ENCODE peak calls at places on chromosome 1, in five cellular contexts. Q is A549; I is uterus; L is CD4-positive, alpha-beta T cell; E is mesothelial cell of epicardium. W is an unnamed sample.

GRCh38 chr1:37513795-37514349 is 694 bp downstream of the MEAF6 start:
- DNase-seq in Q (no peak), I (peak; percentile 22), L (no peak), E (peak; percentile 43), W (peak; percentile 44)

GRCh38 chr1:37255111-37255795 is 219.1 kb upstream of the ZC3H12A start:
- DNase-seq in Q (peak; percentile 21), I (no peak), L (no peak), E (peak; percentile 74), W (peak; percentile 79)

GRCh38 chr1:224730540-224730939 is 114.4 kb downstream of the CNIH3 start:
- DNase-seq in Q (no peak), I (no peak), L (no peak), E (no peak), W (no peak)

GRCh38 chr1:221768444-221769066 is 26.7 kb upstream of the DUSP10 start:
- DNase-seq in Q (no peak), I (no peak), L (no peak), E (no peak), W (no peak)

GRCh38 chr1:22805672-22806038 is 95.0 kb downstream of the EPHB2 start:
- DNase-seq in Q (no peak), I (no peak), L (no peak), E (no peak), W (no peak)

GRCh38 chr1:45974541-45975269 is 157.7 kb downstream of the PIK3R3 start:
- DNase-seq in Q (peak; percentile 2), I (no peak), L (no peak), E (no peak), W (no peak)

GRCh38 chr1:19824541-19824940 is 9.5 kb upstream of the RNF186 start:
- DNase-seq in Q (no peak), I (no peak), L (no peak), E (no peak), W (no peak)

GRCh38 chr1:61337471-61337870 is 255.1 kb downstream of the NFIA start:
- DNase-seq in Q (peak; percentile 2), I (no peak), L (no peak), E (no peak), W (no peak)

GRCh38 chr1:156781585-156782186 is 14.4 kb downstream of the PRCC start:
- DNase-seq in Q (no peak), I (no peak), L (no peak), E (no peak), W (no peak)

GRCh38 chr1:25675729-25676476 is 59.3 kb downstream of the MAN1C1 start:
- DNase-seq in Q (no peak), I (no peak), L (peak; percentile 49), E (no peak), W (no peak)

GRCh38 chr1:6519491-6519934 is 28.0 kb upstream of the PLEKHG5 start:
- DNase-seq in Q (no peak), I (peak; percentile 57), L (no peak), E (no peak), W (no peak)
- TF ChIP-seq CTCF in Q (no peak), I (no peak), L (no peak), E (no peak), W (no peak)

GRCh38 chr1:212814548-212814947 is 22.9 kb downstream of the TATDN3 start:
- DNase-seq in Q (no peak), I (no peak), L (no peak), E (no peak), W (peak; percentile 9)

GRCh38 chr1:212820969-212821368 is 26.5 kb downstream of the SPATA45 start:
- DNase-seq in Q (no peak), I (no peak), L (no peak), E (no peak), W (no peak)

GRCh38 chr1:212816567-212817278 is 25.0 kb downstream of the TATDN3 start:
- DNase-seq in Q (no peak), I (no peak), L (no peak), E (no peak), W (no peak)

GRCh38 chr1:212819704-212820103 is 27.7 kb downstream of the SPATA45 start:
- DNase-seq in Q (no peak), I (no peak), L (no peak), E (no peak), W (no peak)

GRCh38 chr1:212814989-212815388 is 23.3 kb downstream of the TATDN3 start:
- DNase-seq in Q (no peak), I (no peak), L (no peak), E (no peak), W (no peak)
- TF ChIP-seq CTCF in Q (peak; percentile 57), I (peak; percentile 25), L (peak; percentile 25), E (peak; percentile 47), W (peak; percentile 49)

GRCh38 chr1:186682721-186683120 is 2.5 kb upstream of the PTGS2 start:
- DNase-seq in Q (no peak), I (no peak), L (no peak), E (no peak), W (no peak)
- TF ChIP-seq CTCF in Q (peak; percentile 75), I (no peak), L (no peak), E (no peak), W (no peak)

DNA sequence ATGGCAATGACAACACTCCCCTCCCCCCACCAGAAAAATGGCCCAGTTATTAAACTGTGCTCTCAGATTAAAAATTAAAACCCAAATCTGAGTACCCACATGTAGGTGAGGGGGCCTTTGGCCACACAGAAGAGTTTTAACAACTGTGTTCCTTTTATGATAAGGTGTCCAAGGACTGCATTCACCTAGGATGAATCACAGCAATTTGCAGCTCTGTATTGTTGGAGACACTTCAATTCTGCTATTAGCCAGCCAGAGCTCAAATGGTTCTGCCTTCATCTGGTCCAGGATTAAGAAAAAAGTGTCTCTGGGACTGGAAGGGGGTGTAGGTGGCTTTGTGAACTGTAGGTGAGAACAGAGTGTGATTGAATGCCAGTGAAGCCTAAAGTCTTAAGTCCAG is 43.3 kb upstream of the DIRAS3 start:
- DNase-seq in Q (no peak), I (no peak), L (no peak), E (no peak), W (no peak)
- TF ChIP-seq CTCF in Q (no peak), I (no peak), L (no peak), E (no peak), W (no peak)

DNA sequence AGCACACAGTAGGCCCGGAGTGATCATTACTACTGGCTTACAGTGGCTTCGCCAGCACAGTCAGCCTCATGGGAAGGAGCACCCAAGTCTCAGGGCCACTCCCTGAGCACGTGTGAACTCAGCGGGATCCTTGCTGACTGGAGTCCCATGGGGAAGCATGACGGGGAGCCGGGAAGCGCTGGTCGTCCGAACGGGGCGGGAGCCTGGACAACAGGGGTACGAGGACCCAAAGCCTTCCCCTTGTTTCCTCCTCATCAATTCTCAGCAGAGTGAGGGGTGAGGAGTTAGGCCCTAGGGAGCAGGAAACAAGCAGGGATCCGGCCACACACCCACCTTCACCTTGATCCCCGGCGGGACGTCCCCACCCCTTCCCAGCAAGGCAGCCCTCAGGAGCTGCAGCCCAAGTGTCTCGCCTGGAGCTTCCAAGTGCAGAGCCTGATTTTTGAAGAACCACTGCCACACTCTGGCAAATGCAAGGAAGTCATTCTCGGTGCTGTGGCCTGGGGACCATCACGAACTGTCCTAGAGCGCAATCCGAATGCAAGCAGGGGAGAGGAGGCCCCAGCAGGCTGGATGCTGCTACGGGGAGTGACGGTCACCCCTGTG is 35.5 kb downstream of the TOMM20 start:
- DNase-seq in Q (peak; percentile 36), I (peak; percentile 45), L (no peak), E (peak; percentile 49), W (peak; percentile 40)
- TF ChIP-seq CTCF in Q (no peak), I (peak; percentile 17), L (no peak), E (no peak), W (no peak)

DNA sequence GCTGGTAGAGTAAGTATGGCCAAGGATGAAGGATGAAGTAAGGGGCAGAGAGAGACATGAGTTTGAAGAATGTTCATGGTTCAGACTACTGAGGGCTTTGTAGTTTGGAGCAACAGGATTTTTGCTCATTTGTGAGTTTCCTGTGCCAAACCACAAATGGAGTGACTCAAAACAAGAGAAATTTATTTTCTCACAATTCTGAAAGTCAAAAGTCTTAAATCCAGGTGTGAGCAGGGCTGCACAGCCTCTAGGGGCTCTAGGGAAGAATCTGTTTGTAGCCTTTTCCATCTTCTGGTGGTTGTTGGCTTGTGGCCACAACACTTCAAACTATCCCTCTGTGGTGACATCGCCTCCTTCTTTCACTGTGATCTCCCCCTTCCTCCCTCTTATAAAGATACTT is 58.9 kb downstream of the RHOU start:
- DNase-seq in Q (no peak), I (no peak), L (no peak), E (no peak), W (no peak)
- TF ChIP-seq CTCF in Q (no peak), I (no peak), L (no peak), E (no peak), W (no peak)

GRCh38 chr1:183226361-183226760 is 40.3 kb downstream of the LAMC2 start:
- DNase-seq in Q (no peak), I (no peak), L (no peak), E (no peak), W (no peak)

GRCh38 chr1:183226963-183227362 is 40.9 kb downstream of the LAMC2 start:
- DNase-seq in Q (no peak), I (no peak), L (no peak), E (no peak), W (no peak)

GRCh38 chr1:183222909-183223308 is 36.8 kb downstream of the LAMC2 start:
- DNase-seq in Q (no peak), I (no peak), L (no peak), E (no peak), W (no peak)

GRCh38 chr1:183227382-183227781 is 41.3 kb downstream of the LAMC2 start:
- DNase-seq in Q (no peak), I (no peak), L (no peak), E (no peak), W (no peak)

GRCh38 chr1:183223467-183223866 is 37.4 kb downstream of the LAMC2 start:
- DNase-seq in Q (no peak), I (no peak), L (no peak), E (no peak), W (no peak)
- TF ChIP-seq CTCF in Q (no peak), I (no peak), L (no peak), E (no peak), W (no peak)